ENCODE peak calls at places on chromosome X, in four cellular contexts. One of them, this sample, is unnamed.

GRCh38 chrX:63664083-63664482 is 120.9 kb downstream of the ARHGEF9 start:
- DNase-seq in H9: no peak
- DNase-seq in mesenchymal stem cell: peak; percentile 51
- DNase-seq in IMR-90: peak; percentile 33
- DNase-seq in this sample: no peak

GRCh38 chrX:109783712-109784109 is 50.7 kb upstream of the ACSL4 start:
- DNase-seq in IMR-90: no peak
- DNase-seq in H9: no peak
- DNase-seq in mesenchymal stem cell: no peak
- DNase-seq in this sample: no peak

GRCh38 chrX:143669395-143669794 is 33.5 kb upstream of the SLITRK4 start:
- DNase-seq in IMR-90: no peak
- DNase-seq in mesenchymal stem cell: peak; percentile 17
- DNase-seq in H9: no peak
- DNase-seq in this sample: peak; percentile 17

GRCh38 chrX:868248-868647 is 237.7 kb downstream of the SHOX start:
- DNase-seq in H9: no peak
- DNase-seq in mesenchymal stem cell: no peak
- DNase-seq in IMR-90: no peak
- DNase-seq in this sample: no peak

GRCh38 chrX:103400931-103401330 is 24.6 kb downstream of the BEX3 start:
- DNase-seq in H9: no peak
- DNase-seq in mesenchymal stem cell: no peak
- DNase-seq in IMR-90: no peak
- DNase-seq in this sample: no peak

GRCh38 chrX:81259008-81259713 is 57.3 kb downstream of the SH3BGRL start:
- DNase-seq in mesenchymal stem cell: peak; percentile 46
- DNase-seq in H9: no peak
- DNase-seq in IMR-90: peak; percentile 67
- DNase-seq in this sample: peak; percentile 1

GRCh38 chrX:17414839-17415238 is 39.8 kb downstream of the NHS start:
- DNase-seq in mesenchymal stem cell: no peak
- DNase-seq in H9: peak; percentile 42
- DNase-seq in IMR-90: no peak
- DNase-seq in this sample: peak; percentile 87

GRCh38 chrX:118823263-118824172 is at the start of gene ZCCHC12:
- DNase-seq in H9: peak; percentile 89
- DNase-seq in mesenchymal stem cell: peak; percentile 35
- DNase-seq in IMR-90: peak; percentile 37
- DNase-seq in this sample: peak; percentile 92

GRCh38 chrX:121754301-121754700 is 706.9 kb downstream of the GLUD2 start:
- DNase-seq in IMR-90: no peak
- DNase-seq in H9: no peak
- DNase-seq in mesenchymal stem cell: no peak
- DNase-seq in this sample: no peak

GRCh38 chrX:48831909-48832291 is 3.5 kb downstream of the PCSK1N start:
- DNase-seq in mesenchymal stem cell: no peak
- DNase-seq in H9: peak; percentile 33
- DNase-seq in IMR-90: no peak
- DNase-seq in this sample: no peak

GRCh38 chrX:118968031-118968430 is 6.4 kb upstream of the LONRF3 start:
- DNase-seq in mesenchymal stem cell: no peak
- DNase-seq in H9: no peak
- DNase-seq in IMR-90: no peak
- DNase-seq in this sample: no peak

GRCh38 chrX:38652934-38653442 is 91.6 kb downstream of the TSPAN7 start:
- DNase-seq in H9: no peak
- DNase-seq in IMR-90: no peak
- DNase-seq in mesenchymal stem cell: no peak
- DNase-seq in this sample: no peak

GRCh38 chrX:17597836-17598434 is 139.4 kb upstream of the SCML1 start:
- DNase-seq in mesenchymal stem cell: no peak
- DNase-seq in H9: no peak
- DNase-seq in IMR-90: no peak
- DNase-seq in this sample: no peak

GRCh38 chrX:47366051-47366722 is 4.2 kb upstream of the ZNF157 start:
- DNase-seq in IMR-90: peak; percentile 57
- DNase-seq in mesenchymal stem cell: peak; percentile 70
- DNase-seq in H9: peak; percentile 80
- DNase-seq in this sample: peak; percentile 89

GRCh38 chrX:71996826-71997225 is 86.2 kb downstream of the NHSL2 start:
- DNase-seq in mesenchymal stem cell: no peak
- DNase-seq in IMR-90: no peak
- DNase-seq in H9: peak; percentile 74
- DNase-seq in this sample: peak; percentile 52

GRCh38 chrX:28876415-28876814 is 289.2 kb downstream of the IL1RAPL1 start:
- DNase-seq in mesenchymal stem cell: no peak
- DNase-seq in H9: no peak
- DNase-seq in IMR-90: no peak
- DNase-seq in this sample: no peak

GRCh38 chrX:41025926-41026325 is 59.3 kb upstream of the USP9X start:
- DNase-seq in H9: peak; percentile 60
- DNase-seq in mesenchymal stem cell: no peak
- DNase-seq in IMR-90: peak; percentile 16
- DNase-seq in this sample: peak; percentile 41

GRCh38 chrX:12567857-12568256 is 223.4 kb upstream of the PRPS2 start:
- DNase-seq in H9: no peak
- DNase-seq in mesenchymal stem cell: no peak
- DNase-seq in IMR-90: peak; percentile 13
- DNase-seq in this sample: no peak

GRCh38 chrX:18931972-18932371 is 51.9 kb downstream of the PHKA2 start:
- DNase-seq in H9: no peak
- DNase-seq in mesenchymal stem cell: peak; percentile 29
- DNase-seq in IMR-90: peak; percentile 30
- DNase-seq in this sample: peak; percentile 30

GRCh38 chrX:149374751-149375150 is 130.4 kb downstream of the IDS start:
- DNase-seq in IMR-90: no peak
- DNase-seq in mesenchymal stem cell: peak; percentile 0
- DNase-seq in H9: no peak
- DNase-seq in this sample: no peak

GRCh38 chrX:152817082-152817744 is 13.3 kb downstream of the CETN2 start:
- DNase-seq in IMR-90: peak; percentile 54
- DNase-seq in H9: no peak
- DNase-seq in mesenchymal stem cell: peak; percentile 37
- DNase-seq in this sample: peak; percentile 24

GRCh38 chrX:151899622-151900021 is 13.1 kb upstream of the MAGEA4 start:
- DNase-seq in IMR-90: peak; percentile 1
- DNase-seq in H9: no peak
- DNase-seq in mesenchymal stem cell: no peak
- DNase-seq in this sample: peak; percentile 48

GRCh38 chrX:55056820-55057690 is 17.8 kb upstream of the PAGE2B start:
- DNase-seq in H9: no peak
- DNase-seq in mesenchymal stem cell: peak; percentile 60
- DNase-seq in IMR-90: peak; percentile 19
- DNase-seq in this sample: peak; percentile 1

GRCh38 chrX:27575565-27575964 is 14.6 kb upstream of the DCAF8L2 start:
- DNase-seq in IMR-90: peak; percentile 54
- DNase-seq in mesenchymal stem cell: no peak
- DNase-seq in H9: no peak
- DNase-seq in this sample: no peak

GRCh38 chrX:24253030-24253429 is 60.8 kb downstream of the SUPT20HL2 start:
- DNase-seq in mesenchymal stem cell: no peak
- DNase-seq in IMR-90: no peak
- DNase-seq in H9: no peak
- DNase-seq in this sample: no peak

GRCh38 chrX:25015486-25016360 is at the start of gene ARX:
- DNase-seq in IMR-90: peak; percentile 42
- DNase-seq in mesenchymal stem cell: peak; percentile 53
- DNase-seq in H9: peak; percentile 94
- DNase-seq in this sample: peak; percentile 89

GRCh38 chrX:47204970-47205369 is 11.3 kb downstream of the UBA1 start:
- DNase-seq in H9: no peak
- DNase-seq in IMR-90: no peak
- DNase-seq in mesenchymal stem cell: no peak
- DNase-seq in this sample: no peak

GRCh38 chrX:119105826-119106225 is 21.8 kb downstream of the KIAA1210 start:
- DNase-seq in H9: no peak
- DNase-seq in mesenchymal stem cell: peak; percentile 22
- DNase-seq in IMR-90: peak; percentile 19
- DNase-seq in this sample: no peak

GRCh38 chrX:103309860-103310591 is 764 bp downstream of the BEX2 start:
- DNase-seq in H9: no peak
- DNase-seq in IMR-90: no peak
- DNase-seq in mesenchymal stem cell: no peak
- DNase-seq in this sample: no peak

GRCh38 chrX:43559643-43560042 is 96.5 kb upstream of the MAOA start:
- DNase-seq in IMR-90: peak; percentile 2
- DNase-seq in mesenchymal stem cell: peak; percentile 61
- DNase-seq in H9: peak; percentile 77
- DNase-seq in this sample: peak; percentile 85

GRCh38 chrX:66635360-66635759 is 3.5 kb downstream of the EDA2R start:
- DNase-seq in IMR-90: peak; percentile 86
- DNase-seq in mesenchymal stem cell: peak; percentile 78
- DNase-seq in H9: no peak
- DNase-seq in this sample: peak; percentile 47

GRCh38 chrX:72128881-72129280 is 2.8 kb downstream of the RTL5 start:
- DNase-seq in mesenchymal stem cell: no peak
- DNase-seq in H9: peak; percentile 43
- DNase-seq in IMR-90: no peak
- DNase-seq in this sample: peak; percentile 50

GRCh38 chrX:21978346-21978745 is 37.8 kb downstream of the SMS start:
- DNase-seq in IMR-90: no peak
- DNase-seq in mesenchymal stem cell: no peak
- DNase-seq in H9: no peak
- DNase-seq in this sample: no peak

GRCh38 chrX:132491191-132491590 is 2.4 kb upstream of the MBNL3 start:
- DNase-seq in mesenchymal stem cell: no peak
- DNase-seq in H9: no peak
- DNase-seq in IMR-90: no peak
- DNase-seq in this sample: peak; percentile 26

GRCh38 chrX:119895843-119896326 is at the start of gene AKAP14:
- DNase-seq in mesenchymal stem cell: peak; percentile 22
- DNase-seq in H9: peak; percentile 46
- DNase-seq in IMR-90: peak; percentile 10
- DNase-seq in this sample: peak; percentile 74

GRCh38 chrX:151680805-151681204 is 14.5 kb upstream of the PRRG3 start:
- DNase-seq in H9: peak; percentile 74
- DNase-seq in IMR-90: peak; percentile 2
- DNase-seq in mesenchymal stem cell: no peak
- DNase-seq in this sample: peak; percentile 62

GRCh38 chrX:29468911-29469494 is 746.4 kb upstream of the MAGEB2 start:
- DNase-seq in mesenchymal stem cell: no peak
- DNase-seq in H9: no peak
- DNase-seq in IMR-90: no peak
- DNase-seq in this sample: no peak

GRCh38 chrX:111262086-111262485 is 8.2 kb downstream of the CAPN6 start:
- DNase-seq in IMR-90: no peak
- DNase-seq in H9: no peak
- DNase-seq in mesenchymal stem cell: peak; percentile 59
- DNase-seq in this sample: no peak

GRCh38 chrX:131521824-131522223 is 22.1 kb upstream of the OR13H1 start:
- DNase-seq in H9: no peak
- DNase-seq in mesenchymal stem cell: no peak
- DNase-seq in IMR-90: no peak
- DNase-seq in this sample: no peak

DNA sequence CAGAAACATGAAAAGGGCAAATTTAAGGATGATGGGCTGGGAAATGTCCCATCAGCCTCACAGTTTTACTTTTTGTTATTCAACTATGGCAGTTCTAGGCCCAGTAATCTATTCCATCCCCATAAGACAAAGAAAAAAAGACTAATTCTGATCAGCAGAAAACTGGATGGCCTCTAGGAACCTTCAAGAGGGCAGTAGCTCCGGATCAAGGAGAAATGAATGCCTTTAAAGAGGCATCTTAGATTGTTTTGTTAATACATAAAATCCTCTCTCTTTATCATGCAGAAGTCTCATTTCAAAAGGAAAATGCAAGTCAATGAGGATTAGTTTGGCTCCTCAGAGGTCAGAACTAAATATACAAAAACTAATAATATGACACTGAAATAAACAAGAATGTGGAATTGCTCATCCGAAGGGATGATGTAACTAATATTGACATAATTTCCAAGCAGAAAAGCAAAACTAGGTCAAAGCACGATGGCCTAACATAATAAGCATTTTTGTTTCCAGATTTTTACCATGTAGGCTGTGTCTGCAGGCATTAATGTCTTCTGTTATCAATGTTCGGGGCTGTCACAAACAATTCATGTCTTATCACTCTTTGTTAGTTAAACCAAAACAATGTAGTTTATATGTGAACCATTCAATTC is 8.8 kb downstream of the MID1 start:
- DNase-seq in IMR-90: peak; percentile 27
- DNase-seq in H9: no peak
- DNase-seq in mesenchymal stem cell: no peak
- DNase-seq in this sample: no peak
- H3K4me1 ChIP-seq in IMR-90: peaks cover 6% of the 10 kb centered on the region
- H3K4me1 ChIP-seq in H9: peaks cover 8% of the 10 kb centered on the region
- H3K4me1 ChIP-seq in mesenchymal stem cell: peaks cover 1% of the 10 kb centered on the region
- H3K4me1 ChIP-seq in this sample: peaks cover 3% of the 10 kb centered on the region

DNA sequence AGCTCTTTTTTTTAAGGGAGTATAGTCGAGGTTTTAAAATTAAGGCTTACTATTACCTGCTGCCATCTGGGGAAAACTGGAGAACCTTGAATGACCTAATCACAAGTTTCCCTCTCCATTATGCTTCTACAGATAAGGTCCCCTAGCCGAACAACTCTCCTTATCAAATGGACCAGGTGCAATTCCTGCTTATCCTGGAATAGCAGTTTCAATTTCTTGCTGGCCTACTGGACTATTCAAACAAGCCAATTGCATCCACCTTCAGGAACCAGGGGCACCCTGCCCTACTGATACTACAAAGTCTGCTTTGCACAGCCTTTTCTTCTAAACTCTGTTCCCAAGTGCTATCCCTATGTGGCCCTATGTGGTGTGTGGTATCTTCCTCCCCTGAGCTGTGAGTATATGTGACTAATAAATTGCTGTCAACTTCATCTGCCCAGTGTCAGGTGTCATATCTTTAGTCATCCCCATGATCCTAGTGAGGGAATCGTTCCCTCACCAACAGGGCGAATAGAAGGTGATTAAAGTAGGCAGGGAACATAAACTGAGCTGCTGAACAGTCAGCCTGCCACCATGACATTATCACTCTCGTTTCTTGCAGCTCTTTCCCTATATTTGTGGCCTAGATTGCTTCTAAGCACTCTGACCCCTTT is 128.5 kb downstream of the ATG4A start:
- DNase-seq in mesenchymal stem cell: no peak
- DNase-seq in H9: no peak
- DNase-seq in IMR-90: no peak
- DNase-seq in this sample: no peak
- H4K8ac ChIP-seq in mesenchymal stem cell: no peak overlapping the region
- H4K8ac ChIP-seq in H9: no peak overlapping the region
- H4K8ac ChIP-seq in IMR-90: no peak overlapping the region
- H4K8ac ChIP-seq in this sample: no peak overlapping the region

GRCh38 chrX:39990388-39990787 is 107.4 kb downstream of the BCOR start:
- DNase-seq in mesenchymal stem cell: no peak
- DNase-seq in IMR-90: no peak
- DNase-seq in H9: no peak
- DNase-seq in this sample: no peak
- H2BK15ac ChIP-seq in mesenchymal stem cell: no peak overlapping the region
- H2BK15ac ChIP-seq in IMR-90: no peak overlapping the region
- H2BK15ac ChIP-seq in H9: no peak overlapping the region
- H2BK15ac ChIP-seq in this sample: no peak overlapping the region

GRCh38 chrX:154487518-154488290 is 1.3 kb upstream of the UBL4A start:
- DNase-seq in IMR-90: no peak
- DNase-seq in H9: no peak
- DNase-seq in mesenchymal stem cell: no peak
- DNase-seq in this sample: no peak
- H3K4me1 ChIP-seq in IMR-90: peaks cover 4% of the 10 kb centered on the region
- H3K4me1 ChIP-seq in H9: no peaks in the 10 kb centered on the region
- H3K4me1 ChIP-seq in mesenchymal stem cell: peaks cover 28% of the 10 kb centered on the region
- H3K4me1 ChIP-seq in this sample: no peaks in the 10 kb centered on the region

This sample was measured in mesendoderm.